ENCODE peak calls at places on chromosomes 12 and 14, in eight cellular contexts. S is adrenal gland, M is heart right ventricle, B is tibial artery, E is SK-N-SH, I is trophoblast cell, J is Peyer's patch, R is astrocyte. U is an unnamed sample.
A peak's percentile ranks its signal among the peaks of the same experiment; 100 is the strongest.

GRCh38 chr12:75488553-75488952 is 8.0 kb downstream of the GLIPR1 start:
- DNase-seq in J (peak; percentile 28), B (no peak), S (no peak), E (peak; percentile 24), M (no peak), I (peak; percentile 74), R (peak; percentile 29), U (peak; percentile 17)

GRCh38 chr12:12804432-12804886 is 8.7 kb upstream of the DDX47 start:
- DNase-seq in M (no peak), S (no peak), I (peak; percentile 56), B (no peak), J (no peak), R (peak; percentile 96), E (no peak), U (no peak)

GRCh38 chr14:76950043-76951020 is 78.2 kb downstream of the IRF2BPL start:
- DNase-seq in J (no peak), I (peak; percentile 53), M (no peak), S (no peak), B (peak; percentile 74), R (peak; percentile 78), E (no peak), U (peak; percentile 58)

GRCh38 chr14:29814153-29815057 is 113.2 kb downstream of the PRKD1 start:
- DNase-seq in M (peak; percentile 69), S (peak; percentile 72), R (peak; percentile 57), I (no peak), J (no peak), B (no peak), E (no peak), U (peak; percentile 76)

GRCh38 chr14:99476864-99477263 is 3.8 kb downstream of the SETD3 start:
- DNase-seq in B (no peak), S (no peak), M (no peak), E (no peak), I (peak; percentile 33), J (no peak), R (no peak), U (peak; percentile 43)

GRCh38 chr14:35404496-35405303 is at the start of gene NFKBIA:
- DNase-seq in I (peak; percentile 93), B (peak; percentile 95), E (peak; percentile 87), J (peak; percentile 89), R (peak; percentile 69), S (peak; percentile 91), M (peak; percentile 94), U (peak; percentile 93)

GRCh38 chr14:21039585-21040369 is 2.4 kb upstream of the RNASE7 start:
- DNase-seq in M (no peak), I (peak; percentile 59), J (peak; percentile 24), B (no peak), R (peak; percentile 45), S (peak; percentile 58), E (peak; percentile 56), U (peak; percentile 85)

GRCh38 chr12:114656906-114657596 is 26.9 kb downstream of the TBX3 start:
- DNase-seq in S (no peak), I (no peak), E (no peak), R (no peak), B (no peak), J (no peak), M (no peak), U (no peak)

GRCh38 chr14:101737414-101738367 is 23.8 kb upstream of the PPP2R5C start:
- DNase-seq in M (no peak), J (peak; percentile 34), B (no peak), S (no peak), I (no peak), R (no peak), E (no peak), U (no peak)

GRCh38 chr12:78403136-78403535 is 461.4 kb upstream of the SYT1 start:
- DNase-seq in B (no peak), S (no peak), I (no peak), R (peak; percentile 94), E (peak; percentile 16), J (no peak), M (no peak), U (peak; percentile 17)

GRCh38 chr12:128073937-128074336 is 193.0 kb upstream of the TMEM132C start:
- DNase-seq in M (no peak), S (no peak), R (no peak), I (no peak), E (no peak), B (no peak), J (no peak), U (no peak)

GRCh38 chr14:24334431-24335271 is at the start of gene ADCY4:
- DNase-seq in J (no peak), S (no peak), M (peak; percentile 73), R (no peak), I (no peak), B (no peak), E (peak; percentile 60), U (peak; percentile 15)

GRCh38 chr12:90287585-90287984 is 578.9 kb upstream of the ATP2B1 start:
- DNase-seq in M (no peak), B (no peak), J (no peak), I (no peak), S (no peak), E (no peak), R (no peak), U (no peak)

GRCh38 chr14:69328317-69328716 is 68.4 kb downstream of the GALNT16 start:
- DNase-seq in I (no peak), S (no peak), M (no peak), E (no peak), J (no peak), B (peak; percentile 51), R (no peak), U (no peak)

GRCh38 chr12:130213249-130213648 is 51.0 kb downstream of the FZD10 start:
- DNase-seq in E (no peak), S (no peak), B (no peak), R (no peak), M (no peak), J (no peak), I (no peak), U (no peak)

GRCh38 chr14:99182548-99183115 is 89.4 kb downstream of the BCL11B start:
- DNase-seq in M (no peak), B (peak; percentile 6), I (no peak), R (no peak), E (no peak), S (no peak), J (no peak), U (no peak)

GRCh38 chr12:117850048-117850447 is 118.7 kb downstream of the KSR2 start:
- DNase-seq in B (no peak), M (no peak), R (peak; percentile 21), E (peak; percentile 81), J (no peak), S (no peak), I (peak; percentile 71), U (peak; percentile 66)

GRCh38 chr12:108284163-108284562 is 54.9 kb downstream of the CMKLR1 start:
- DNase-seq in M (no peak), R (no peak), B (no peak), J (no peak), S (no peak), E (no peak), I (no peak), U (no peak)

GRCh38 chr12:108287227-108287626 is 51.9 kb downstream of the CMKLR1 start:
- DNase-seq in I (no peak), S (no peak), B (no peak), J (no peak), M (no peak), E (no peak), R (no peak), U (no peak)

GRCh38 chr12:108285016-108285415 is 54.1 kb downstream of the CMKLR1 start:
- DNase-seq in S (no peak), R (no peak), B (no peak), I (no peak), M (no peak), J (no peak), E (no peak), U (no peak)

DNA sequence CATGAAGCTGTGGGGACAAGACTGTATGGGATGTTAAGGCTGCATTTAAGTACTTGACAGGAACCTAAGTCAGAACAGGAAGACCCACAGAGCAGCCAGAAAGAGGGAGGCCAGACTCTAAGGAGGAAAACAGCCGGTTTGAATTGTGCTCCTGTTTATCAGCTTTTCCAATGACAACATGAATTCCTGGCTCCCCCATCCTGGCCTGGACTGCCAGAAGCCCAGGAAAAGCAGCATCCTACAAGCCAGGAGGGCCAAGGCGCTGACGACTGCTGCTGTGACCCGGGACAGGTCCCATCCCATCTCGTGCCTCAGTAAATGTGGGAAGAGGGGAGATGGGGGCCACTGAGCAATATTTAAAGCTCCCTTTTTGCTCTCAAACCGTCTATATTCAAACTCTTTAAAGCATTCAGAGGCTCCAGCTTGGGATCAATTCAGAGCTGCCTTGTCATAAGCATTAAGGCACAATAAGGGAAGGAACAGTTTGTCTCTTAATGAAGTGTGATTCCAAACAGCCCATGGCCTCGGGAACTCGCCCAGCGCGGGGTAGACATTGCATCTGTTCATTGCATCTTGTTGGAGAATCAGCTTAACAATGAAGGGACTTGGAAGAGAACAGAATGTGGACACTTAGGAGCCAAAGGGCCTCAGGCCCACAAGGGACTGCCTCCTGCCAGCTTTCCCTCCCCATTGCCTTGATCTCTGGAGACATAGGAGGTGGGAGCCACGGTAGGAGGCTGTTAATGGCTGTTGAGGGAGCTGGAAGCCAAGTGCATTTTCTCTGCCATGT is 49.6 kb downstream of the CMKLR1 start:
- DNase-seq in R (no peak), M (peak; percentile 44), J (no peak), E (no peak), B (peak; percentile 86), S (no peak), I (no peak), U (no peak)
- H3K4me1 ChIP-seq in R (no peaks in the 10 kb centered on the region), M (peaks cover 7% of the 10 kb centered on the region), J (no peaks in the 10 kb centered on the region), E (peaks cover 9% of the 10 kb centered on the region), B (no peaks in the 10 kb centered on the region), S (no peaks in the 10 kb centered on the region), I (no peaks in the 10 kb centered on the region), U (no peaks in the 10 kb centered on the region)

DNA sequence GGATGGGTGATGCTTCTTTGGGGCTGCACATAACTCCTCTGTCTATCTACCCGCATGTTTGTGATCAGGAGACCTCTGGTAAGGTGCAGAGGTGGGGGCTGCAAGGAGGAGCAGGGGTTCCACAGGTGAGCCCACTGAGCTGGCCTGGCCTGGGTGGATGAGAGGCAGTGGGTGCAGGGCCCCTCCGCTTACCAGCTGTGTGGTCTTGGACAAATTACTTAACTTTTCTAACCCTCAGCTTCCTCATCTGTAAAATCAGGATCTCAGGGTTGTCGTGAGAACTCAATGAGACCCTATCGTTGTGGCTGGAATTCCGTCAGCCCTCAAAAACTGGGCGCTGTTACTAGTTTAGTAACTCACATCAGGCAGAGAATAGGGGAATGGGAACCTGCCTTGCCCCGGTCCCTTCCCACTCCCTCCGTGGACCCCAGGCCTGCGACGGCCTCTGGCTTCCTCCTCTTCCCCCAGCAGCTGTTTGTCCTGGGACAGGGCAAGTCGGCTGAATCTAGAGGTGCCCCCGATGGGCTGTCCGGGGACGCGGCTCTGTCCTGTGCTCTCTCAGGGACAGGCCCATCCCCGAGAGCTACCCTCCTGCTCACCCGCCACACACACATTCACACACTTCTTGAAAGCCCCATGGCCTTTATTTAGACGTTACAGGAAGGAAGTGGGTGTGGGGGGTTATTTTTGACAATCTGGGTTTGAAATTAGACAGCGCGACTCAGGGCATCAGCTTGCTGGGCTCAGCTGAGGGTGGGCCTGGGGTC is 7.6 kb downstream of the PTPN6 start:
- DNase-seq in R (no peak), M (no peak), I (no peak), S (no peak), J (peak; percentile 87), E (peak; percentile 16), B (peak; percentile 62), U (no peak)
- H3K36me3 ChIP-seq in R (no peaks in the 10 kb centered on the region), M (no peaks in the 10 kb centered on the region), I (peaks cover 12% of the 10 kb centered on the region), S (no peaks in the 10 kb centered on the region), J (no peaks in the 10 kb centered on the region), E (no peaks in the 10 kb centered on the region), B (no peaks in the 10 kb centered on the region), U (no peaks in the 10 kb centered on the region)

GRCh38 chr14:87955501-87955900 is 37.5 kb downstream of the GALC start:
- DNase-seq in R (no peak), E (no peak), I (no peak), M (no peak), B (no peak), J (no peak), S (no peak), U (no peak)
- H3K4me1 ChIP-seq in R (no peaks in the 10 kb centered on the region), E (no peaks in the 10 kb centered on the region), I (no peaks in the 10 kb centered on the region), M (no peaks in the 10 kb centered on the region), B (no peaks in the 10 kb centered on the region), J (no peaks in the 10 kb centered on the region), S (no peaks in the 10 kb centered on the region), U (peaks cover 6% of the 10 kb centered on the region)

GRCh38 chr12:101727098-101727497 is 12.2 kb downstream of the SYCP3 start:
- DNase-seq in J (no peak), E (no peak), R (peak; percentile 8), B (no peak), I (no peak), M (no peak), S (no peak), U (no peak)
- H3K36me3 ChIP-seq in J (no peaks in the 10 kb centered on the region), E (peaks cover 22% of the 10 kb centered on the region), R (no peaks in the 10 kb centered on the region), B (peaks cover 17% of the 10 kb centered on the region), I (no peaks in the 10 kb centered on the region), M (peaks cover 88% of the 10 kb centered on the region), S (no peaks in the 10 kb centered on the region), U (peaks cover 17% of the 10 kb centered on the region)